ENCODE peak calls at places on chromosomes 6 and 20, in seven cellular contexts. X is posterior cingulate gyrus; A is GOT3; O is astrocyte of the spinal cord; K is activated CD4-positive, alpha-beta T cell treated with anti-CD3 and anti-CD28 coated beads, Interleukin-2, amount 50 U/mL, for 1 hour; Q is iris pigment epithelial cell; P is neural crest cell. T is an unnamed sample.

GRCh38 chr6:25012657-25013056 is 76.9 kb upstream of the RIPOR2 start:
- DNase-seq in X (no peak), P (no peak), Q (peak), A (no peak), O (peak), K (no peak), T (no peak)

GRCh38 chr6:149446791-149447376 is 37.9 kb downstream of the ZC3H12D start:
- DNase-seq in P (no peak), K (no peak), X (no peak), Q (no peak), A (no peak), O (no peak), T (no peak)

GRCh38 chr20:6976096-6976495 is 208.6 kb downstream of the BMP2 start:
- DNase-seq in X (no peak), O (no peak), A (no peak), P (no peak), K (no peak), Q (peak), T (no peak)

GRCh38 chr6:88477411-88477810 is 311.3 kb upstream of the CNR1 start:
- DNase-seq in K (no peak), O (no peak), X (no peak), Q (no peak), A (no peak), P (no peak), T (no peak)

GRCh38 chr20:10921491-10922010 is 247.8 kb upstream of the JAG1 start:
- DNase-seq in X (no peak), P (no peak), K (no peak), A (no peak), O (no peak), Q (peak), T (no peak)

GRCh38 chr6:161876231-161876630 is 602.4 kb upstream of the AGPAT4 start:
- DNase-seq in P (no peak), X (no peak), Q (no peak), K (no peak), O (no peak), A (no peak), T (no peak)

GRCh38 chr6:30960907-30961673 is 20.3 kb downstream of the MUCL3 start:
- DNase-seq in P (no peak), Q (peak), O (peak), K (no peak), A (no peak), X (no peak), T (no peak)

GRCh38 chr6:44234101-44235090 is 11.0 kb downstream of the SLC29A1 start:
- DNase-seq in Q (peak), X (peak), A (no peak), K (no peak), O (peak), P (no peak), T (no peak)

GRCh38 chr6:28225056-28225834 is at the start of gene ZSCAN9:
- DNase-seq in P (peak), X (peak), K (no peak), Q (peak), O (peak), A (peak), T (peak)

GRCh38 chr6:122692175-122692598 is 82.0 kb downstream of the PKIB start:
- DNase-seq in P (no peak), A (peak), X (no peak), Q (peak), O (peak), K (no peak), T (no peak)

GRCh38 chr20:36384022-36384619 is 78.0 kb downstream of the DLGAP4 start:
- DNase-seq in P (peak), X (no peak), O (peak), A (no peak), Q (peak), K (peak), T (no peak)

GRCh38 chr6:163872335-163872734 is 457.8 kb downstream of the QKI start:
- DNase-seq in Q (peak), X (no peak), O (peak), P (no peak), A (no peak), K (no peak), T (no peak)

GRCh38 chr6:2970034-2970685 is 1.2 kb downstream of the SERPINB6 start:
- DNase-seq in O (peak), X (no peak), P (no peak), A (no peak), K (no peak), Q (no peak), T (no peak)

GRCh38 chr6:133114973-133115372 is 126.2 kb upstream of the EYA4 start:
- DNase-seq in Q (peak), O (no peak), P (no peak), K (no peak), X (no peak), A (no peak), T (no peak)

GRCh38 chr6:7727150-7727950 is 1.5 kb downstream of the BMP6 start:
- DNase-seq in O (no peak), A (no peak), P (peak), Q (peak), X (no peak), K (no peak), T (no peak)

GRCh38 chr20:44745560-44746366 is at the start of gene KCNK15:
- DNase-seq in A (no peak), K (peak), Q (peak), O (no peak), P (peak), X (no peak), T (peak)

GRCh38 chr6:20939161-20939775 is 405.0 kb downstream of the CDKAL1 start:
- DNase-seq in A (no peak), X (no peak), K (no peak), P (no peak), O (no peak), Q (no peak), T (no peak)